ENCODE peak calls at places on chromosomes 12 and 14, in five cellular contexts. L, N, J, U and T are unnamed samples.

GRCh38 chr12:78703820-78704525 is 160.6 kb upstream of the SYT1 start:
- DNase-seq in J (peak), L (no peak), N (no peak), U (no peak), T (no peak)

GRCh38 chr12:75783093-75783877 is 248.3 kb downstream of the PHLDA1 start:
- DNase-seq in U (no peak), L (no peak), N (no peak), J (no peak), T (no peak)

GRCh38 chr14:65345264-65345663 is 67.3 kb upstream of the FUT8 start:
- DNase-seq in N (no peak), L (no peak), U (no peak), J (no peak), T (no peak)

GRCh38 chr12:111980598-111980997 is 32.4 kb downstream of the TMEM116 start:
- DNase-seq in J (no peak), N (no peak), L (no peak), U (no peak), T (no peak)

GRCh38 chr12:16515666-16516065 is 90.3 kb downstream of the LMO3 start:
- DNase-seq in N (no peak), U (no peak), J (no peak), L (no peak), T (peak)

GRCh38 chr14:51643137-51643536 is 8.6 kb upstream of the FRMD6 start:
- DNase-seq in U (no peak), L (no peak), J (no peak), N (no peak), T (no peak)

GRCh38 chr14:98138666-98139065 is 1133.3 kb downstream of the BCL11B start:
- DNase-seq in J (no peak), L (peak), N (peak), U (no peak), T (peak)

GRCh38 chr12:5945071-5946008 is at the start of gene ANO2:
- DNase-seq in N (peak), L (no peak), J (no peak), U (no peak), T (peak)

GRCh38 chr12:64824500-64825142 is at the start of gene TBC1D30:
- DNase-seq in N (peak), J (no peak), U (no peak), L (peak), T (peak)

GRCh38 chr12:131052891-131053290 is 99.2 kb downstream of the ADGRD1 start:
- DNase-seq in J (no peak), N (no peak), L (no peak), U (no peak), T (no peak)

GRCh38 chr14:106174206-106174605 is 647.8 kb downstream of the TMEM121 start:
- DNase-seq in J (no peak), L (peak), N (no peak), U (no peak), T (no peak)

GRCh38 chr12:93832126-93832525 is 155.0 kb downstream of the CRADD start:
- DNase-seq in L (no peak), U (no peak), J (no peak), N (no peak), T (no peak)

GRCh38 chr14:85471744-85472143 is 58.2 kb upstream of the FLRT2 start:
- DNase-seq in U (no peak), L (no peak), N (no peak), J (peak), T (no peak)

GRCh38 chr12:1606021-1606622 is 11.7 kb upstream of the FBXL14 start:
- DNase-seq in J (peak), L (peak), U (no peak), N (peak), T (peak)